ENCODE peak calls at places on chromosome 5, in eight cellular contexts. One of them, this sample, is unnamed.

GRCh38 chr5:128303593-128303992 is 220.0 kb downstream of the SLC12A2 start:
- DNase-seq in SK-N-SH: no peak
- DNase-seq in OCI-LY7: no peak
- DNase-seq in hepatocyte: no peak
- DNase-seq in HCT116: no peak
- DNase-seq in GM23338: no peak
- DNase-seq in PC-9: no peak
- DNase-seq in MM.1S: no peak
- DNase-seq in this sample: no peak

GRCh38 chr5:24777392-24777791 is 132.6 kb upstream of the CDH10 start:
- DNase-seq in SK-N-SH: no peak
- DNase-seq in OCI-LY7: no peak
- DNase-seq in hepatocyte: no peak
- DNase-seq in HCT116: no peak
- DNase-seq in GM23338: no peak
- DNase-seq in PC-9: no peak
- DNase-seq in MM.1S: no peak
- DNase-seq in this sample: no peak

GRCh38 chr5:138753794-138754698 is 821 bp downstream of the CTNNA1 start:
- DNase-seq in SK-N-SH: peak; percentile 82
- DNase-seq in OCI-LY7: no peak
- DNase-seq in hepatocyte: peak; percentile 92
- DNase-seq in HCT116: peak; percentile 80
- DNase-seq in GM23338: peak; percentile 75
- DNase-seq in PC-9: peak; percentile 88
- DNase-seq in MM.1S: no peak
- DNase-seq in this sample: peak; percentile 95

GRCh38 chr5:126009566-126009965 is 413.6 kb upstream of the GRAMD2B start:
- DNase-seq in SK-N-SH: no peak
- DNase-seq in OCI-LY7: no peak
- DNase-seq in hepatocyte: no peak
- DNase-seq in HCT116: no peak
- DNase-seq in GM23338: peak; percentile 81
- DNase-seq in PC-9: no peak
- DNase-seq in MM.1S: no peak
- DNase-seq in this sample: no peak

GRCh38 chr5:66306105-66306843 is 162.2 kb downstream of the SREK1 start:
- DNase-seq in SK-N-SH: peak; percentile 78
- DNase-seq in OCI-LY7: peak; percentile 61
- DNase-seq in hepatocyte: peak; percentile 82
- DNase-seq in HCT116: peak; percentile 63
- DNase-seq in GM23338: peak; percentile 83
- DNase-seq in PC-9: peak; percentile 44
- DNase-seq in MM.1S: peak; percentile 66
- DNase-seq in this sample: peak; percentile 85

GRCh38 chr5:16740046-16740445 is 123.2 kb upstream of the RETREG1 start:
- DNase-seq in SK-N-SH: no peak
- DNase-seq in OCI-LY7: no peak
- DNase-seq in hepatocyte: no peak
- DNase-seq in HCT116: no peak
- DNase-seq in GM23338: no peak
- DNase-seq in PC-9: no peak
- DNase-seq in MM.1S: no peak
- DNase-seq in this sample: no peak

GRCh38 chr5:92559743-92560142 is 1021.3 kb downstream of the NR2F1-AS1 start:
- DNase-seq in SK-N-SH: no peak
- DNase-seq in OCI-LY7: no peak
- DNase-seq in hepatocyte: no peak
- DNase-seq in HCT116: peak; percentile 51
- DNase-seq in GM23338: peak; percentile 15
- DNase-seq in PC-9: no peak
- DNase-seq in MM.1S: no peak
- DNase-seq in this sample: peak; percentile 46

GRCh38 chr5:55517804-55518203 is 17.0 kb downstream of the PLPP1 start:
- DNase-seq in SK-N-SH: no peak
- DNase-seq in OCI-LY7: no peak
- DNase-seq in hepatocyte: no peak
- DNase-seq in HCT116: no peak
- DNase-seq in GM23338: no peak
- DNase-seq in PC-9: no peak
- DNase-seq in MM.1S: no peak
- DNase-seq in this sample: no peak

GRCh38 chr5:73625905-73626811 is at the start of gene ARHGEF28:
- DNase-seq in SK-N-SH: peak; percentile 92
- DNase-seq in OCI-LY7: no peak
- DNase-seq in hepatocyte: peak; percentile 77
- DNase-seq in HCT116: no peak
- DNase-seq in GM23338: peak; percentile 72
- DNase-seq in PC-9: peak; percentile 58
- DNase-seq in MM.1S: peak; percentile 74
- DNase-seq in this sample: peak; percentile 82

DNA sequence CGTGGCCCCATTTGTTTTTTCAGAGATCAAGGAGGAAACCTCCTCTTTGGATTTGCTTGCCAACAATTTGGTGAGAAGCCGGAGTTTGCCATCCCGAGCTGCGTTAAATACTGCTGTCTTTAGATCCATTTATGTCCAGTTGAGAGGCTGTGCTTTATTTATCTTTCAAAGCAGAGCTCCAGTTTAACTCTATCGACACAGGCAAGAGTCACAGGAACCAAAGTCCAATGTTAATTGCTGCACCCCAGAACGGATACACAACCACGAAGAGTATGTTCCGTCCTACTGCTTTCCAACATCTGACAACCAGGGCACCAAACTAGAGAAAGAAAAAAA is 1.2 kb downstream of the FEM1C start:
- DNase-seq in SK-N-SH: no peak
- DNase-seq in OCI-LY7: no peak
- DNase-seq in hepatocyte: peak; percentile 50
- DNase-seq in HCT116: no peak
- DNase-seq in GM23338: no peak
- DNase-seq in PC-9: no peak
- DNase-seq in MM.1S: peak; percentile 18
- DNase-seq in this sample: peak; percentile 45
- H3K9me2 ChIP-seq in SK-N-SH: no peaks in the 10 kb centered on the region
- H3K9me2 ChIP-seq in OCI-LY7: no peaks in the 10 kb centered on the region
- H3K9me2 ChIP-seq in hepatocyte: no peaks in the 10 kb centered on the region
- H3K9me2 ChIP-seq in HCT116: no peaks in the 10 kb centered on the region
- H3K9me2 ChIP-seq in GM23338: no peaks in the 10 kb centered on the region
- H3K9me2 ChIP-seq in PC-9: no peaks in the 10 kb centered on the region
- H3K9me2 ChIP-seq in MM.1S: no peaks in the 10 kb centered on the region
- H3K9me2 ChIP-seq in this sample: no peaks in the 10 kb centered on the region

DNA sequence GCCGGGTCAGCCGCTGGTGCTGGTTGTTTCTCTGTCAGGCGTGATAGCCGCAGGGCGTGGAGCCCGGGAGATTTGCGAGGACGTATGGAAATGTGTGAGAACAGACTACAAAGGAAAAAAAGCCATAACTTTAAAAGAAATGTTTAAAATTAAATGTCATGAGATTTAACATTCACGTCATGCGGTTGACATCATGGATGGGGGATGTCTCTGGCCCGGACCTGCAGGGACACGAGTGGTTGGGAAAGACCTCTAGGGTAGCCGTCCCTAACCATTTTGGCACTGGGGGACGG is 643 bp upstream of the RNF130 start:
- DNase-seq in SK-N-SH: no peak
- DNase-seq in OCI-LY7: no peak
- DNase-seq in hepatocyte: no peak
- DNase-seq in HCT116: no peak
- DNase-seq in GM23338: no peak
- DNase-seq in PC-9: no peak
- DNase-seq in MM.1S: no peak
- DNase-seq in this sample: no peak
- H3K9me2 ChIP-seq in SK-N-SH: no peaks in the 10 kb centered on the region
- H3K9me2 ChIP-seq in OCI-LY7: no peaks in the 10 kb centered on the region
- H3K9me2 ChIP-seq in hepatocyte: no peaks in the 10 kb centered on the region
- H3K9me2 ChIP-seq in HCT116: no peaks in the 10 kb centered on the region
- H3K9me2 ChIP-seq in GM23338: no peaks in the 10 kb centered on the region
- H3K9me2 ChIP-seq in PC-9: no peaks in the 10 kb centered on the region
- H3K9me2 ChIP-seq in MM.1S: no peaks in the 10 kb centered on the region
- H3K9me2 ChIP-seq in this sample: no peaks in the 10 kb centered on the region

GRCh38 chr5:9947231-9947693 is 302.4 kb downstream of the ATPSCKMT start:
- DNase-seq in SK-N-SH: no peak
- DNase-seq in OCI-LY7: no peak
- DNase-seq in hepatocyte: no peak
- DNase-seq in HCT116: no peak
- DNase-seq in GM23338: no peak
- DNase-seq in PC-9: peak; percentile 84
- DNase-seq in MM.1S: no peak
- DNase-seq in this sample: peak; percentile 5
- H3K9me2 ChIP-seq in SK-N-SH: no peaks in the 10 kb centered on the region
- H3K9me2 ChIP-seq in OCI-LY7: no peaks in the 10 kb centered on the region
- H3K9me2 ChIP-seq in hepatocyte: no peaks in the 10 kb centered on the region
- H3K9me2 ChIP-seq in HCT116: no peaks in the 10 kb centered on the region
- H3K9me2 ChIP-seq in GM23338: peaks cover 3% of the 10 kb centered on the region
- H3K9me2 ChIP-seq in PC-9: no peaks in the 10 kb centered on the region
- H3K9me2 ChIP-seq in MM.1S: no peaks in the 10 kb centered on the region
- H3K9me2 ChIP-seq in this sample: no peaks in the 10 kb centered on the region

GRCh38 chr5:132385321-132386105 is 16.0 kb downstream of the SLC22A5 start:
- DNase-seq in SK-N-SH: peak; percentile 87
- DNase-seq in OCI-LY7: peak; percentile 85
- DNase-seq in hepatocyte: peak; percentile 58
- DNase-seq in HCT116: no peak
- DNase-seq in GM23338: peak; percentile 58
- DNase-seq in PC-9: peak; percentile 50
- DNase-seq in MM.1S: peak; percentile 70
- DNase-seq in this sample: peak; percentile 79
- H3K9me2 ChIP-seq in SK-N-SH: no peaks in the 10 kb centered on the region
- H3K9me2 ChIP-seq in OCI-LY7: no peaks in the 10 kb centered on the region
- H3K9me2 ChIP-seq in hepatocyte: no peaks in the 10 kb centered on the region
- H3K9me2 ChIP-seq in HCT116: no peaks in the 10 kb centered on the region
- H3K9me2 ChIP-seq in GM23338: no peaks in the 10 kb centered on the region
- H3K9me2 ChIP-seq in PC-9: no peaks in the 10 kb centered on the region
- H3K9me2 ChIP-seq in MM.1S: no peaks in the 10 kb centered on the region
- H3K9me2 ChIP-seq in this sample: no peaks in the 10 kb centered on the region

GRCh38 chr5:85397451-85397850 is 1012.8 kb upstream of the EDIL3 start:
- DNase-seq in SK-N-SH: no peak
- DNase-seq in OCI-LY7: no peak
- DNase-seq in hepatocyte: no peak
- DNase-seq in HCT116: no peak
- DNase-seq in GM23338: no peak
- DNase-seq in PC-9: no peak
- DNase-seq in MM.1S: no peak
- DNase-seq in this sample: no peak
- H3K9me2 ChIP-seq in SK-N-SH: peaks cover 2% of the 10 kb centered on the region
- H3K9me2 ChIP-seq in OCI-LY7: no peaks in the 10 kb centered on the region
- H3K9me2 ChIP-seq in hepatocyte: no peaks in the 10 kb centered on the region
- H3K9me2 ChIP-seq in HCT116: no peaks in the 10 kb centered on the region
- H3K9me2 ChIP-seq in GM23338: no peaks in the 10 kb centered on the region
- H3K9me2 ChIP-seq in PC-9: no peaks in the 10 kb centered on the region
- H3K9me2 ChIP-seq in MM.1S: no peaks in the 10 kb centered on the region
- H3K9me2 ChIP-seq in this sample: no peaks in the 10 kb centered on the region

GRCh38 chr5:6713274-6714181 is at the start of gene TENT4A:
- DNase-seq in SK-N-SH: peak; percentile 99
- DNase-seq in OCI-LY7: no peak
- DNase-seq in hepatocyte: peak; percentile 56
- DNase-seq in HCT116: no peak
- DNase-seq in GM23338: no peak
- DNase-seq in PC-9: no peak
- DNase-seq in MM.1S: no peak
- DNase-seq in this sample: peak; percentile 64

GRCh38 chr5:6715758-6716633 is 2.8 kb downstream of the TENT4A start:
- DNase-seq in SK-N-SH: no peak
- DNase-seq in OCI-LY7: peak; percentile 48
- DNase-seq in hepatocyte: no peak
- DNase-seq in HCT116: no peak
- DNase-seq in GM23338: no peak
- DNase-seq in PC-9: peak; percentile 68
- DNase-seq in MM.1S: peak; percentile 58
- DNase-seq in this sample: no peak

GRCh38 chr5:6714221-6715041 is 1.2 kb downstream of the TENT4A start:
- DNase-seq in SK-N-SH: peak; percentile 78
- DNase-seq in OCI-LY7: no peak
- DNase-seq in hepatocyte: peak; percentile 57
- DNase-seq in HCT116: no peak
- DNase-seq in GM23338: peak; percentile 35
- DNase-seq in PC-9: no peak
- DNase-seq in MM.1S: peak; percentile 35
- DNase-seq in this sample: peak; percentile 69

GRCh38 chr5:6716634-6717149 is 3.5 kb downstream of the TENT4A start:
- DNase-seq in SK-N-SH: no peak
- DNase-seq in OCI-LY7: no peak
- DNase-seq in hepatocyte: no peak
- DNase-seq in HCT116: no peak
- DNase-seq in GM23338: no peak
- DNase-seq in PC-9: no peak
- DNase-seq in MM.1S: no peak
- DNase-seq in this sample: no peak

GRCh38 chr5:6715271-6715670 is 2.0 kb downstream of the TENT4A start:
- DNase-seq in SK-N-SH: no peak
- DNase-seq in OCI-LY7: no peak
- DNase-seq in hepatocyte: no peak
- DNase-seq in HCT116: no peak
- DNase-seq in GM23338: no peak
- DNase-seq in PC-9: no peak
- DNase-seq in MM.1S: no peak
- DNase-seq in this sample: no peak
- H3K9me2 ChIP-seq in SK-N-SH: no peaks in the 10 kb centered on the region
- H3K9me2 ChIP-seq in OCI-LY7: no peaks in the 10 kb centered on the region
- H3K9me2 ChIP-seq in hepatocyte: no peaks in the 10 kb centered on the region
- H3K9me2 ChIP-seq in HCT116: no peaks in the 10 kb centered on the region
- H3K9me2 ChIP-seq in GM23338: no peaks in the 10 kb centered on the region
- H3K9me2 ChIP-seq in PC-9: no peaks in the 10 kb centered on the region
- H3K9me2 ChIP-seq in MM.1S: no peaks in the 10 kb centered on the region
- H3K9me2 ChIP-seq in this sample: no peaks in the 10 kb centered on the region

GRCh38 chr5:154842689-154843530 is 7.5 kb downstream of the FAXDC2 start:
- DNase-seq in SK-N-SH: no peak
- DNase-seq in OCI-LY7: no peak
- DNase-seq in hepatocyte: no peak
- DNase-seq in HCT116: no peak
- DNase-seq in GM23338: no peak
- DNase-seq in PC-9: no peak
- DNase-seq in MM.1S: no peak
- DNase-seq in this sample: no peak
- H3K9me2 ChIP-seq in SK-N-SH: no peaks in the 10 kb centered on the region
- H3K9me2 ChIP-seq in OCI-LY7: no peaks in the 10 kb centered on the region
- H3K9me2 ChIP-seq in hepatocyte: no peaks in the 10 kb centered on the region
- H3K9me2 ChIP-seq in HCT116: no peaks in the 10 kb centered on the region
- H3K9me2 ChIP-seq in GM23338: no peaks in the 10 kb centered on the region
- H3K9me2 ChIP-seq in PC-9: no peaks in the 10 kb centered on the region
- H3K9me2 ChIP-seq in MM.1S: no peaks in the 10 kb centered on the region
- H3K9me2 ChIP-seq in this sample: no peaks in the 10 kb centered on the region

This sample was measured in GM23248.